ENCODE peak calls at places on chromosomes 2 and 18, in five cellular contexts. A, H, N, G and B are unnamed samples.

GRCh38 chr2:48694143-48694542 is 61.4 kb downstream of the LHCGR start:
- DNase-seq in N (peak; percentile 27), A (peak; percentile 64), G (no peak), H (no peak), B (no peak)

GRCh38 chr2:223580951-223581350 is 21.2 kb downstream of the SCG2 start:
- DNase-seq in G (no peak), N (no peak), A (peak; percentile 84), H (no peak), B (peak; percentile 26)

GRCh38 chr2:217120429-217120828 is 260.6 kb upstream of the TNP1 start:
- DNase-seq in N (no peak), G (no peak), A (no peak), H (no peak), B (no peak)

GRCh38 chr18:71105078-71105819 is 816.4 kb downstream of the SOCS6 start:
- DNase-seq in H (no peak), G (no peak), A (peak; percentile 22), N (no peak), B (no peak)

GRCh38 chr18:45775241-45775676 is 50.2 kb upstream of the SIGLEC15 start:
- DNase-seq in N (no peak), H (no peak), G (peak; percentile 15), A (peak; percentile 63), B (peak; percentile 43)

GRCh38 chr2:240196716-240197438 is 56.4 kb upstream of the OTOS start:
- DNase-seq in H (no peak), N (no peak), G (no peak), A (no peak), B (no peak)

GRCh38 chr2:54237428-54237827 is 18.6 kb downstream of the TSPYL6 start:
- DNase-seq in G (no peak), N (no peak), A (no peak), H (no peak), B (no peak)

GRCh38 chr18:11183621-11184020 is 34.3 kb upstream of the PIEZO2 start:
- DNase-seq in N (no peak), H (no peak), G (no peak), A (peak; percentile 46), B (no peak)

GRCh38 chr2:186780701-186781316 is 68.2 kb downstream of the ZSWIM2 start:
- DNase-seq in A (peak; percentile 19), N (peak; percentile 56), G (no peak), H (no peak), B (peak; percentile 8)

GRCh38 chr18:32139835-32140283 is 48.2 kb downstream of the RNF138 start:
- DNase-seq in H (no peak), N (no peak), A (no peak), G (no peak), B (no peak)

GRCh38 chr2:56107486-56107885 is 76.3 kb upstream of the CCDC85A start:
- DNase-seq in N (no peak), A (no peak), G (no peak), H (no peak), B (no peak)

GRCh38 chr2:89848114-89848513 is 1156.6 kb downstream of the RPIA start:
- DNase-seq in H (no peak), N (no peak), G (no peak), A (no peak), B (no peak)

GRCh38 chr18:67425724-67426123 is 90.8 kb downstream of the DSEL start:
- DNase-seq in G (no peak), N (no peak), A (peak; percentile 98), H (no peak), B (peak; percentile 2)

GRCh38 chr2:135052997-135053474 is 944 bp downstream of the RAB3GAP1 start:
- DNase-seq in N (no peak), H (no peak), G (no peak), A (no peak), B (no peak)

GRCh38 chr2:3180082-3180908 is 197.3 kb downstream of the EIPR1 start:
- DNase-seq in H (no peak), N (no peak), G (no peak), A (no peak), B (no peak)

GRCh38 chr2:237075749-237076599 is 9.7 kb upstream of the COPS8 start:
- DNase-seq in G (no peak), H (no peak), A (peak; percentile 4), N (peak; percentile 98), B (no peak)

GRCh38 chr2:228369400-228370031 is 188.0 kb upstream of the SPHKAP start:
- DNase-seq in G (no peak), A (no peak), N (no peak), H (no peak), B (no peak)

GRCh38 chr2:205053827-205054410 is 508.6 kb downstream of the PARD3B start:
- DNase-seq in N (no peak), A (peak; percentile 52), H (no peak), G (no peak), B (no peak)

GRCh38 chr2:193847140-193847539 is 1652.4 kb upstream of the TMEFF2 start:
- DNase-seq in N (no peak), A (no peak), H (no peak), G (no peak), B (no peak)

GRCh38 chr2:232309592-232309991 is 69.0 kb upstream of the ALPP start:
- DNase-seq in N (no peak), A (no peak), G (no peak), H (no peak), B (no peak)

DNA sequence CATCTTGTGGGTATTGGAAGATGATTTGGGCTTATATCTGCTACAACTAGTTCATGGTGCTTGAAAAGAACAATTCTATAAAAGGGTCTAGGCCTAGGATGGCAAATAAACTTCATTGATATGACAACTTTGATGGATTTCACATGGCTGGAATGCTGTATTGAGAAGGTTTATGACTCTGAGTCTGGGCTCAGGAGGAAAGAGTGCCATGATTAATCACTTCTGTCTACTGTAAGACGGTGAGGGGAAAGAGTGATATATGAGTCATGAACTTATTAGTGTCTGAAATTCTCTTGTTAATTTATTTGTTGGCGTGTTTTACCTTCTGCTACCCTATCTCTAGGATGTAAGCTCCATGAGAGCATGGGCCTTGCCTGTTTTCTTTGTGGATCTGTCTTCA is 17.0 kb upstream of the ADCYAP1 start:
- DNase-seq in H (no peak), G (no peak), A (no peak), N (no peak), B (no peak)
- TF ChIP-seq BHLHE40 in H (no peak), G (no peak), A (no peak), N (no peak), B (no peak)

GRCh38 chr2:238302076-238302475 is 13.7 kb upstream of the PER2 start:
- DNase-seq in H (no peak), A (peak; percentile 15), G (no peak), N (no peak), B (no peak)

GRCh38 chr2:238302751-238303150 is 14.3 kb upstream of the PER2 start:
- DNase-seq in G (no peak), N (no peak), A (no peak), H (no peak), B (no peak)

GRCh38 chr2:238304116-238304515 is 15.7 kb upstream of the PER2 start:
- DNase-seq in N (no peak), G (no peak), H (no peak), A (no peak), B (no peak)

GRCh38 chr2:238296638-238297457 is 8.4 kb upstream of the PER2 start:
- DNase-seq in N (no peak), G (no peak), H (no peak), A (no peak), B (no peak)

GRCh38 chr2:238299803-238300202 is 11.4 kb upstream of the PER2 start:
- DNase-seq in N (no peak), G (no peak), H (no peak), A (no peak), B (no peak)
- TF ChIP-seq RFX5 in N (no peak), G (no peak), H (no peak), A (no peak), B (no peak)

GRCh38 chr2:5590836-5591235 is 101.3 kb upstream of the SOX11 start:
- DNase-seq in H (no peak), A (no peak), G (no peak), N (no peak), B (no peak)
- TF ChIP-seq SMC3 in H (no peak), A (no peak), G (no peak), N (no peak), B (no peak)

GRCh38 chr2:60998628-60999545 is 18.6 kb upstream of the PEX13 start:
- DNase-seq in N (peak; percentile 62), H (no peak), G (peak; percentile 20), A (peak; percentile 62), B (peak; percentile 46)
- TF ChIP-seq BHLHE40 in N (no peak), H (no peak), G (no peak), A (no peak), B (no peak)

DNA sequence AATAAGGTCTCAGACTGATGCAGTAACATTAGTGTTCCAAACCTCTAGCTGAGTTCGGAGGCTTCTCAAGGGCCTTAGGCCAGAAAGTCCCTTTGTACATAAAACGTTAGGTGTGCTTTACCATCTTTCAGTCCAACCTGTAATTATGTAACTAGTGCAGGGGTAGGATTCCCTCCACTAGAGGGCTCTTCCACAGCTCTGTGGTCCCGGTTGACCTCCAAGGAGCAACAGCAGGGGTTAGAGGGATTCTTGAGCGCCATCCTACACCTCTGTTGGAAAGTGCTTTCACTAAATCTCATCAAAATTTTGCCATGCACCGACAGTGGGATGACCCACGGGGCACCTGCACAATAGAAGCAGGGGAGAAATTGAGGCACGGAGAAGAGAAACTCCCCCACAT is 155.8 kb upstream of the LRP1B start:
- DNase-seq in A (no peak), G (no peak), N (peak; percentile 55), H (no peak), B (peak; percentile 25)
- TF ChIP-seq RFX5 in A (no peak), G (no peak), N (no peak), H (no peak), B (no peak)

DNA sequence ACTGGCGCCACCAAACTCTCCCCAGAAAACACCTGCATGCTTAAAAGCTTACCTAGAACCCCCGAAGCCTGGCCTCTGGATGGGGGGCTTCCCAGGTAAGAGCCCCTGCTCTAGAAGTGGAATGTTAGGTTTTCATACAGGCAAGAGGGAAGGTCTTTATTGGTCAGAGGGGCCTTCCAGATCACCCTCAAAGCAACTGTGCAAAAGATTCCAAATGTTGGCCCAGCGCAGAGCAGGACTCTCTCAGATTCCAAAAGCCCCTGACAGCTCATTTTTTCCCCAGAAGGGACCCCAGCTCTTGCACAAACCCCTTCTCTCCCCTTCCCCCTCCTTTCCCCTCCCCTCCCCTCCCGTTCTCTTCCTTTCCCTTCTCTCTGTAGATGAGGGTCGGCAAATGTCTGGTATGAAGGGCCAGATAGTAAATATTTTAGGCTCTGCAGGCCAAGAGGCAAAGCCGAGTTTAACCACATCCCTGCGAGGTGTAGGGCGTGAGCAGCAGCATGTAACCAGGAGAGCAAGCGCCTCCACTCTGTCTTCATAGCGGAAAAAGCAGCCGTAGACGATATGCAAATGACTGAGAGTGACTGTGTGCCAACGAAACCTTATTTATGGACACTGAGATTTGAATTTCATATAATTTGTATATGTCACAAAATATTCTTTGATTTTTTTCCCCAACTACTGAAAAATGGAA is 116.9 kb downstream of the SMAD7 start:
- DNase-seq in A (peak; percentile 23), G (no peak), N (no peak), H (no peak), B (no peak)
- TF ChIP-seq SMC3 in A (no peak), G (no peak), N (no peak), H (no peak), B (no peak)